ENCODE peak calls at places on chromosomes 11 and 22, in seven cellular contexts. I is neural crest cell, X is lower lobe of right lung, S is DND-41, A is fibroblast of pulmonary artery, R is AG04449, Y is Calu3. P is an unnamed sample.

GRCh38 chr22:38709306-38709705 is 3.6 kb downstream of the GTPBP1 start:
- DNase-seq in I (no peak), X (no peak), S (no peak), A (no peak), R (no peak), Y (no peak), P (no peak)

GRCh38 chr11:76778874-76779273 is 4.3 kb upstream of the TSKU start:
- DNase-seq in I (no peak), X (no peak), S (no peak), A (no peak), R (no peak), Y (no peak), P (no peak)

GRCh38 chr11:78161937-78162336 is 22.5 kb upstream of the ALG8 start:
- DNase-seq in I (no peak), X (no peak), S (no peak), A (peak), R (no peak), Y (no peak), P (no peak)

GRCh38 chr11:19474954-19475811 is 234.4 kb upstream of the E2F8 start:
- DNase-seq in I (no peak), X (no peak), S (no peak), A (no peak), R (no peak), Y (no peak), P (no peak)

GRCh38 chr22:50315289-50316113 is 8.1 kb upstream of the PLXNB2 start:
- DNase-seq in I (no peak), X (no peak), S (no peak), A (no peak), R (no peak), Y (no peak), P (no peak)

GRCh38 chr11:73293356-73293936 is 14.6 kb upstream of the ARHGEF17 start:
- DNase-seq in I (no peak), X (no peak), S (no peak), A (no peak), R (no peak), Y (no peak), P (no peak)

GRCh38 chr11:46414466-46414796 is 22.9 kb upstream of the CHRM4 start:
- DNase-seq in I (no peak), X (no peak), S (peak), A (no peak), R (no peak), Y (no peak), P (no peak)

GRCh38 chr11:135027461-135027860 is 615.4 kb upstream of the B3GAT1 start:
- DNase-seq in I (peak), X (no peak), S (peak), A (peak), R (no peak), Y (no peak), P (no peak)

GRCh38 chr11:116328851-116329250 is 443.9 kb downstream of the BUD13 start:
- DNase-seq in I (no peak), X (no peak), S (no peak), A (no peak), R (no peak), Y (no peak), P (no peak)

GRCh38 chr11:14904745-14905103 is 12.7 kb upstream of the CYP2R1 start:
- DNase-seq in I (no peak), X (peak), S (peak), A (peak), R (no peak), Y (peak), P (peak)

GRCh38 chr11:19956228-19956627 is 204.0 kb downstream of the DBX1 start:
- DNase-seq in I (no peak), X (no peak), S (no peak), A (no peak), R (no peak), Y (no peak), P (no peak)

GRCh38 chr11:2377511-2378443 is 667 bp downstream of the CD81 start:
- DNase-seq in I (no peak), X (peak), S (peak), A (peak), R (no peak), Y (peak), P (peak)

GRCh38 chr11:37504066-37504611 is 906.1 kb upstream of the RAG2 start:
- DNase-seq in I (no peak), X (no peak), S (no peak), A (peak), R (peak), Y (peak), P (no peak)

GRCh38 chr11:9820260-9820659 is 156.4 kb downstream of the SWAP70 start:
- DNase-seq in I (no peak), X (no peak), S (no peak), A (no peak), R (no peak), Y (no peak), P (no peak)

GRCh38 chr22:19565921-19566598 is 41.9 kb upstream of the CLDN5 start:
- DNase-seq in I (no peak), X (no peak), S (no peak), A (no peak), R (no peak), Y (no peak), P (no peak)

GRCh38 chr11:23359297-23359696 is 499.0 kb upstream of the CCDC179 start:
- DNase-seq in I (no peak), X (no peak), S (peak), A (peak), R (peak), Y (no peak), P (no peak)

GRCh38 chr11:35723493-35724284 is 61.1 kb downstream of the TRIM44 start:
- DNase-seq in I (no peak), X (no peak), S (no peak), A (peak), R (no peak), Y (no peak), P (no peak)

GRCh38 chr11:128398517-128399152 is 188.7 kb downstream of the ETS1 start:
- DNase-seq in I (no peak), X (no peak), S (no peak), A (no peak), R (no peak), Y (no peak), P (no peak)

GRCh38 chr22:38135133-38135706 is 24.7 kb upstream of the BAIAP2L2 start:
- DNase-seq in I (no peak), X (no peak), S (no peak), A (peak), R (peak), Y (peak), P (no peak)

GRCh38 chr11:7098235-7098832 is 9.5 kb downstream of the RBMXL2 start:
- DNase-seq in I (no peak), X (no peak), S (peak), A (peak), R (no peak), Y (peak), P (no peak)

GRCh38 chr11:37026326-37026725 is 428.3 kb upstream of the RAG2 start:
- DNase-seq in I (no peak), X (no peak), S (no peak), A (no peak), R (no peak), Y (no peak), P (no peak)

GRCh38 chr22:46650078-46650810 is 30.1 kb downstream of the GRAMD4 start:
- DNase-seq in I (no peak), X (no peak), S (no peak), A (no peak), R (no peak), Y (no peak), P (no peak)

GRCh38 chr11:34787899-34788298 is 128.3 kb downstream of the APIP start:
- DNase-seq in I (no peak), X (no peak), S (no peak), A (no peak), R (no peak), Y (no peak), P (no peak)

GRCh38 chr11:74288911-74289310 is 22.5 kb downstream of the P4HA3 start:
- DNase-seq in I (no peak), X (no peak), S (no peak), A (peak), R (no peak), Y (no peak), P (no peak)

GRCh38 chr11:2309251-2310072 is 7.6 kb downstream of the TSPAN32 start:
- DNase-seq in I (no peak), X (no peak), S (no peak), A (no peak), R (no peak), Y (no peak), P (no peak)

GRCh38 chr11:117071344-117071787 is 26.9 kb downstream of the SIK3 start:
- DNase-seq in I (no peak), X (no peak), S (no peak), A (peak), R (no peak), Y (peak), P (no peak)

GRCh38 chr11:126992804-126993111 is 7.8 kb downstream of the KIRREL3 start:
- DNase-seq in I (no peak), X (no peak), S (no peak), A (peak), R (peak), Y (no peak), P (no peak)

GRCh38 chr11:61897387-61898246 is 6.3 kb upstream of the FADS3 start:
- DNase-seq in I (peak), X (peak), S (peak), A (peak), R (no peak), Y (peak), P (peak)

GRCh38 chr22:35498026-35498425 is 42.6 kb upstream of the RASD2 start:
- DNase-seq in I (no peak), X (no peak), S (no peak), A (peak), R (no peak), Y (no peak), P (no peak)

GRCh38 chr11:69101792-69102152 is 53.0 kb downstream of the TPCN2 start:
- DNase-seq in I (no peak), X (no peak), S (no peak), A (no peak), R (no peak), Y (no peak), P (no peak)

GRCh38 chr11:65623852-65624616 is 8.5 kb downstream of the PCNX3 start:
- DNase-seq in I (no peak), X (no peak), S (no peak), A (no peak), R (no peak), Y (no peak), P (no peak)

GRCh38 chr22:33519974-33520903 is 400.0 kb downstream of the LARGE1 start:
- DNase-seq in I (no peak), X (no peak), S (no peak), A (no peak), R (no peak), Y (no peak), P (no peak)

GRCh38 chr11:93822359-93822758 is 28.1 kb downstream of the VSTM5 start:
- DNase-seq in I (no peak), X (no peak), S (no peak), A (no peak), R (no peak), Y (no peak), P (no peak)

GRCh38 chr11:93817426-93818348 is 32.7 kb downstream of the VSTM5 start:
- DNase-seq in I (no peak), X (no peak), S (no peak), A (no peak), R (no peak), Y (no peak), P (no peak)

GRCh38 chr11:93821617-93822016 is 28.8 kb downstream of the VSTM5 start:
- DNase-seq in I (no peak), X (no peak), S (no peak), A (no peak), R (no peak), Y (no peak), P (no peak)

GRCh38 chr11:93820847-93821246 is 29.6 kb downstream of the VSTM5 start:
- DNase-seq in I (no peak), X (no peak), S (no peak), A (no peak), R (no peak), Y (no peak), P (no peak)

GRCh38 chr11:93820085-93820710 is 30.2 kb downstream of the VSTM5 start:
- DNase-seq in I (no peak), X (no peak), S (no peak), A (no peak), R (no peak), Y (no peak), P (no peak)
- TF ChIP-seq CTCF in I (no peak), X (no peak), S (no peak), A (no peak), R (no peak), Y (no peak), P (no peak)

GRCh38 chr22:30287626-30288413 is 1.5 kb downstream of the CASTOR1 start:
- DNase-seq in I (peak), X (peak), S (peak), A (peak), R (peak), Y (peak), P (peak)
- TF ChIP-seq CTCF in I (peak), X (peak), S (peak), A (peak), R (peak), Y (peak), P (peak)

DNA sequence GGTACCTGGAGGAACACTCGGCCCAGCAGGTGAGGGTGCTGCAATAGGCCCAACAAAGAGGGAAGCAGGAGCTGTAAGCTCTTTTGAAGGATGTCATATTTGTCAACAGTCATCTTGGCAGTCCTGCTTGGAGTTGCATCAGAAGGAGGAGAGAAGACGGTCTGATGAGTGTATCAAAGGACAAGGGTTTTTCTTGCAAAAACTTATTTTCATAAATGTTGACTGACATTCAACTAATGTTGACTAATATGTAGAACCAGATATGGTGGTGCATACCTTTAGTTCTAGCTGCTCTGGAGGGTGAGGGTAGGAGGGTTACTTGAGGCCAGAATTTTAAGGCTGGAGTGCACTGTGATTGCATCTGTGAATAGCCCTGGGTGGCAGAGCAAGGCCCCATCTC is 72.3 kb downstream of the CABIN1 start:
- DNase-seq in I (no peak), X (no peak), S (no peak), A (no peak), R (no peak), Y (no peak), P (no peak)
- TF ChIP-seq CTCF in I (no peak), X (no peak), S (no peak), A (no peak), R (no peak), Y (no peak), P (no peak)

DNA sequence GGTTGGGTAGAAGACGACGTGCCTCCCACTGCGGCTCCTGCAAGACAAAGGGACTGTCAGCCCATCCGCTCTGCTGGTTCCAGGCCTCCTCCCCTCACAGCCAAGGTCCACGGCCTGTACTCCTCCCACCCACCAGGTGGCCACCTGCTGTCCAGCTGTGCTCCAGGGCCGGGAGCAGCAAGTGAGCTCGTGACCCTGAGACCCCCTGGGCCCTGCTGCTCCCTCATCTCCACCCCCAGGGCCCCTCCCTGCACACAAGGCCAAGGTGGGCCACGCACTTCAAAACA is 27.4 kb downstream of the TSPAN4 start:
- DNase-seq in I (no peak), X (no peak), S (no peak), A (no peak), R (no peak), Y (no peak), P (no peak)
- TF ChIP-seq CTCF in I (peak), X (no peak), S (peak), A (peak), R (peak), Y (peak), P (no peak)

P was measured in CD4-positive, alpha-beta T cell.